ENCODE peak calls at places on chromosome 13, in six cellular contexts. U is fibroblast of the aortic adventitia, P is mammary epithelial cell, N is fibroblast of pulmonary artery, H is testis, J is IMR-90. T is an unnamed sample.

GRCh38 chr13:46567671-46568070 is 14.7 kb downstream of the LRCH1 start:
- DNase-seq in J (no peak), N (no peak), H (no peak), U (no peak), P (no peak), T (peak)

GRCh38 chr13:33263976-33264619 is 21.5 kb downstream of the STARD13 start:
- DNase-seq in J (no peak), H (no peak), N (no peak), U (no peak), P (no peak), T (no peak)

GRCh38 chr13:75637101-75637774 is 1.1 kb downstream of the LMO7 start:
- DNase-seq in J (no peak), N (no peak), U (no peak), H (no peak), P (peak), T (no peak)

GRCh38 chr13:73293902-73294523 is 235.2 kb downstream of the KLF5 start:
- DNase-seq in P (no peak), J (no peak), H (no peak), N (no peak), U (no peak), T (no peak)

GRCh38 chr13:25281193-25281936 is 5.9 kb downstream of the MTMR6 start:
- DNase-seq in H (no peak), J (peak), N (no peak), U (no peak), P (no peak), T (no peak)

GRCh38 chr13:46684287-46685001 is 112.5 kb downstream of the ESD start:
- DNase-seq in P (no peak), J (no peak), U (no peak), N (peak), H (no peak), T (no peak)

GRCh38 chr13:39406688-39407087 is 196.3 kb downstream of the LHFPL6 start:
- DNase-seq in P (peak), U (no peak), J (no peak), N (no peak), H (no peak), T (no peak)

GRCh38 chr13:32955881-32956594 is 60.2 kb upstream of the KL start:
- DNase-seq in P (no peak), N (no peak), H (no peak), U (no peak), J (no peak), T (no peak)

GRCh38 chr13:46761866-46762265 is 35.1 kb downstream of the ESD start:
- DNase-seq in U (no peak), H (no peak), P (no peak), J (no peak), N (no peak), T (no peak)

GRCh38 chr13:96091164-96091931 is 1.4 kb downstream of the HS6ST3 start:
- DNase-seq in J (no peak), P (no peak), H (peak), U (peak), N (no peak), T (peak)
- H3K4me3 ChIP-seq in J (no peak), P (peak), H (peak), U (peak), N (no peak), T (peak)

DNA sequence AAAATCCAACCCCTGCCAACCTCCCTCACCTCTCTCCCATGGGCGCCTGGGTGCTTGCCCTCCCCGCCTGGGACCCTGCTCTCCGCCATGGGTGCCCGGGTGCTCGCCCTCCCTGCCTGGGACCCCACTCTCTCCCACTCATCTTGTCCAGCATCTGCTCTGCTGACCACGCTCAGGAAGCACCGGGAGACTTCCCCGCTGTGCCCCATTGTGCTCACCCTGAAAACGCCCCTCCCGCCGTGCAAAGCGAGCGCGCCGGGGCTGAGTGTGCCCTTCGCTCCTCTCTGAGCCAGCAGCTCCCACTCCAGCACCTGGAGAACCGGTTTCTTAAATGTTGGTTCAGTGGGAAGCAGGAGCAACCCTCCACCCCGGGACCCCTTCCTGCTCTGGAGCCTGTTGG is 23.3 kb upstream of the CDC16 start:
- DNase-seq in N (no peak), P (no peak), J (no peak), U (no peak), H (no peak), T (no peak)
- H3K4me3 ChIP-seq in N (no peak), P (no peak), J (no peak), U (no peak), H (no peak), T (no peak)

GRCh38 chr13:29845440-29846056 is 4.9 kb downstream of the UBL3 start:
- DNase-seq in N (peak), J (peak), P (no peak), H (no peak), U (peak), T (no peak)

GRCh38 chr13:29844441-29844840 is 6.0 kb downstream of the UBL3 start:
- DNase-seq in U (peak), H (no peak), J (peak), P (no peak), N (no peak), T (no peak)

GRCh38 chr13:29849071-29849541 is 1.3 kb downstream of the UBL3 start:
- DNase-seq in P (peak), J (peak), H (peak), N (peak), U (peak), T (no peak)

GRCh38 chr13:29847501-29847983 is 2.9 kb downstream of the UBL3 start:
- DNase-seq in H (peak), P (peak), U (peak), N (peak), J (peak), T (no peak)

DNA sequence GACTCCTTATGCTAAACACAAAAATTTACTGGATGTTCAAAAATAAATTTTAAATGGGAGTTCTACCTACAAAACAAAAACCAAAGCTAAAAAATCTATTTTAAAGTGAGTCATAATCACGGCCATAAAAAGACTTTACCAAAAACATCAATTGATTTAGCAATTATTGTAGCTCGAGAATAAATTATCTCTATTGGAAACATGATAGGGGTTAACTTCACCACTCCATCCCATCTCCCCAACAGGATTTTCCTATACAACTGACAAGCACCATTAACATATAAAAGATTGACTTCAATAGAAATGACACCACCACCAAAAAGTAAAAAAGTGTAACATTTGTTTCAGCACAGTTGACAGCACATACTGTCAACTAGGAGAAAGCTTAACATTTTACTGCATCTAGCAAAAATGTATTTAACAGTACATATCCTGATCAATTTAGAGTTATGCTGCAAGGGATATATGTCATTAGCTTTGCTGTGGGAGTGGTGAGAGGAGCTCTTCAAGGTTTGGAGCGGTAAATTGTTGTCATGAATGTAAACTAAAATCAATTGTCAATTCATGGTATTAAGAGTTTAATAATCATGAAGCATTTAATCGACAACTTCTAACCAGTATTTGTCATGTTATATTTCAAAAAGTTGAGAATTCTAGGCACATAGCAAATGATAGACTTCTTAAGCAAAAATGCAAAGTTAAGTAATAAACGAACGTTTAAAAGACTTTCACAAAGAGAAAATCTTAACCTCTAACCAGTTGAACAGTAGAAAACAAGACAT is 3.8 kb downstream of the UBL3 start:
- DNase-seq in P (no peak), U (peak), J (no peak), H (no peak), N (no peak), T (no peak)
- H3K4me3 ChIP-seq in P (peak), U (peak), J (peak), H (peak), N (peak), T (no peak)

GRCh38 chr13:109846185-109846584 is 59.8 kb upstream of the IRS2 start:
- DNase-seq in J (no peak), N (no peak), P (no peak), U (no peak), H (no peak), T (no peak)

GRCh38 chr13:109840893-109841287 is 54.5 kb upstream of the IRS2 start:
- DNase-seq in P (no peak), H (no peak), N (no peak), U (no peak), J (no peak), T (no peak)

GRCh38 chr13:109843695-109844094 is 57.3 kb upstream of the IRS2 start:
- DNase-seq in N (no peak), P (no peak), H (peak), U (no peak), J (no peak), T (no peak)

GRCh38 chr13:109842521-109842920 is 56.1 kb upstream of the IRS2 start:
- DNase-seq in P (no peak), H (no peak), J (no peak), N (no peak), U (no peak), T (no peak)

GRCh38 chr13:109844396-109844795 is 58.0 kb upstream of the IRS2 start:
- DNase-seq in P (peak), N (no peak), H (peak), U (peak), J (peak), T (no peak)
- H3K4me3 ChIP-seq in P (no peak), N (no peak), H (no peak), U (no peak), J (no peak), T (no peak)

DNA sequence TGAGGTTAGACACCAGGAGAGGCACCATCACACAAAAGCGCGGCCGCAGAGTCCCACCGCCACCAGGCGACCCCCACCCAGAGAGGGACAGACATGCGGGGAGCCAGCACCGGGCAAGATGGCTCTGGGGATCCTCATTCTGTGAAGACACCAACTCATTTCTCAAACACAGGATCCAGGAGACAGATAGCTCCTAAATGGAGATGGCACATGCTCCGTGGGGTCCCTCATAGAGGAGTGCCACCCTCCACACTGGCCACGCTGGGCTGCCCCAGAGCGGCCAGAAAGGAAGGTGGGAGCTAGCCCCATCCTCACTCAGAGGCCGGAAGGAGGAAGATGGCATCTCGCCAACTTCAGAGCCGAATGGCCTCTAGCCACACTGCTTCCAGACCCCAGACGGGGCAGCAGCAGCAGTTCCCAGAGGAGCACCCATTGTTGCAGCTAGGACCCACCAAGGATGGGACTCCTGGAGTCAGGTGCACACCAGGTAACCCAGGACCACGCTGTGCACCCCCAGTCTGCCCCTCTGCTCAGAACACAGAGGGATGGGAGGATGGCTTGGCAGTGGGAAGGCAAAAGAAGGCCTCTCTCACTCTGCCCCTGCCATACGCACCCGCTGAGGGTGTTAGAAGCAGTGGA is 78.6 kb downstream of the ZIC5 start:
- DNase-seq in H (no peak), U (no peak), P (no peak), J (no peak), N (no peak), T (no peak)
- H3K4me3 ChIP-seq in H (no peak), U (no peak), P (no peak), J (no peak), N (no peak), T (no peak)

GRCh38 chr13:113859311-113860050 is 4.4 kb downstream of the GAS6 start:
- DNase-seq in U (no peak), J (no peak), P (no peak), H (peak), N (no peak), T (no peak)
- H3K4me3 ChIP-seq in U (no peak), J (no peak), P (no peak), H (no peak), N (no peak), T (no peak)

DNA sequence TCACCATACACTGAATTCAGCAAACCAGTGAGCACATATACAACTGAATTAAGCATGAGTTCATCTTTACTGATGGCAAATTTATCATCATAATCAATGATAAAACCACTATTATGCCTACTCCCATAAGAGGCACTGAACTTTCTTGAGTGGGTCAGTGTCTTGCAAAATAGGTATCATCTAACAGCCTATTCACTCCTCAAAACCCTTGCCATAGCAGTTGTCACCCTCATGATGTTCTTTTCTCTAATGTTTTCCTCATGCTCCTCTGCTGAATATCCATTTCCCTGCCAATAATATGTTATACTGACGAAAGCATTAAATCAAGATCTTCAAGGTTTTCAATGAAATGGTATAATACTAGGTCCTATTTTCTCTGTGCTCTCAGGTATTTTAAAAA is 5.6 kb downstream of the ARGLU1 start:
- DNase-seq in H (no peak), P (no peak), N (no peak), J (no peak), U (no peak), T (no peak)
- H3K4me3 ChIP-seq in H (no peak), P (no peak), N (no peak), J (no peak), U (no peak), T (no peak)

DNA sequence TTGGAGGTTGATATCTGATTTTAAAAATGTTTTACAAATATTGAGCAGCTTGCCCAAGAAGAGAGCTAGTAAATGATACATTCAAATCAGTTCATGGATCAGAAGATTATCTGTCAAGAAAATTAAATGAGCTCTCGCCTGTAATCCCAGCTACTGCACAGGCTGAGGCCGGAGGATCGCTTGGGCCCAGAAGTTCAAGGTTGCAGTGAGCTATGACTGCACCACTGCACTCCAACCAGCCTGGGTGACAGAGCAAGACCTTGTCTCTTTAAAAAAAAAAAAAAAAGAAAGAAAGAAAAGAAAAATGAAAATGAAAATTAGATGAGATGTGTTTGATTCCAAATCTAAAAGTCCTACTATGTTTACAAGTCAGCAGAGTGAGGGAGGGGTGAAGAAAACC is 2.4 kb downstream of the SPART start:
- DNase-seq in N (no peak), H (peak), P (no peak), U (no peak), J (no peak), T (peak)
- H3K4me3 ChIP-seq in N (peak), H (peak), P (peak), U (peak), J (no peak), T (no peak)

GRCh38 chr13:48038763-48039162 is 1.2 kb downstream of the NUDT15 start:
- DNase-seq in N (no peak), J (no peak), H (no peak), P (peak), U (no peak), T (no peak)
- H3K4me3 ChIP-seq in N (peak), J (no peak), H (no peak), P (peak), U (no peak), T (no peak)

GRCh38 chr13:30465541-30466357 is at the start of gene HMGB1:
- DNase-seq in J (peak), N (peak), P (peak), U (peak), H (peak), T (peak)

GRCh38 chr13:30463820-30464495 is 1.8 kb downstream of the HMGB1 start:
- DNase-seq in U (peak), H (peak), J (peak), N (peak), P (peak), T (no peak)

GRCh38 chr13:30466841-30467252 is 1.1 kb upstream of the HMGB1 start:
- DNase-seq in J (peak), P (no peak), N (no peak), U (no peak), H (no peak), T (peak)

GRCh38 chr13:30464496-30465351 is 1.0 kb downstream of the HMGB1 start:
- DNase-seq in P (peak), H (peak), J (peak), N (peak), U (peak), T (peak)

GRCh38 chr13:30466358-30466714 is 600 bp upstream of the HMGB1 start:
- DNase-seq in N (no peak), U (no peak), P (no peak), J (peak), H (no peak), T (no peak)
- H3K4me3 ChIP-seq in N (peak), U (peak), P (peak), J (peak), H (peak), T (peak)

T was measured in WERI-Rb-1.